ENCODE peak calls at places on chromosomes 7 and 10, in five cellular contexts. E is tibial artery, L is lower leg skin, P is HFF-Myc, G is fibroblast of the aortic adventitia. K is an unnamed sample.

GRCh38 chr7:51021906-51022570 is 239.3 kb upstream of the GRB10 start:
- DNase-seq in E (no peak), L (no peak), P (no peak), G (peak), K (no peak)

GRCh38 chr7:111089822-111090426 is 1.0 kb upstream of the LRRN3 start:
- DNase-seq in E (no peak), L (no peak), P (no peak), G (peak), K (no peak)

GRCh38 chr10:10530313-10530712 is 487.4 kb upstream of the CELF2 start:
- DNase-seq in E (no peak), L (no peak), P (no peak), G (no peak), K (no peak)

GRCh38 chr7:119903090-119903489 is 369.9 kb upstream of the KCND2 start:
- DNase-seq in E (no peak), L (no peak), P (no peak), G (no peak), K (no peak)

GRCh38 chr10:78931333-78932083 is 137.3 kb upstream of the ZMIZ1 start:
- DNase-seq in E (peak), L (peak), P (peak), G (peak), K (peak)

GRCh38 chr10:132861116-132861691 is 75.3 kb upstream of the NKX6-2 start:
- DNase-seq in E (peak), L (no peak), P (no peak), G (no peak), K (no peak)

GRCh38 chr7:156156734-156157408 is 344.6 kb upstream of the SHH start:
- DNase-seq in E (no peak), L (no peak), P (no peak), G (no peak), K (no peak)

GRCh38 chr7:522071-522937 is 2.7 kb upstream of the PDGFA start:
- DNase-seq in E (no peak), L (no peak), P (no peak), G (peak), K (no peak)

DNA sequence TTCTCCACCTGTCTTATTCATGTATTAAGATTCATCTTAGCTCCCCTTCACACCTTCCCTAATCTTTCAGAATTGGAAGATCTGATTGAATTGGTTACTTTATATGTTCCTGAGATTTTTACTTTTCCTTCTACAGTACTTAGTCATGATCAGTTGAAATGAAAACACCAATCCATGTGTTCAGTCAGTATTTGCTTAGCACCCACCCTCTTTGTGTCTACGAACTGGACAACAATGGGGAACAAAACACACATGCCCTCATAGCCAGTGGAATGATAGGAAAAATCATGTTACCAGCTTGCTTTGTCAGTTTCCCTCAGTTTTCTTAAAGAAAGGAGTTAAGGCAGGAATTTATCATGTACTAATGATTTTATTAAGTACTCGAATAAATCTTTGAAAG is 2.0 kb downstream of the MASTL start:
- DNase-seq in E (no peak), L (no peak), P (no peak), G (peak), K (no peak)
- H3K4me3 ChIP-seq in E (no peak), L (no peak), P (peak), G (no peak), K (no peak)

DNA sequence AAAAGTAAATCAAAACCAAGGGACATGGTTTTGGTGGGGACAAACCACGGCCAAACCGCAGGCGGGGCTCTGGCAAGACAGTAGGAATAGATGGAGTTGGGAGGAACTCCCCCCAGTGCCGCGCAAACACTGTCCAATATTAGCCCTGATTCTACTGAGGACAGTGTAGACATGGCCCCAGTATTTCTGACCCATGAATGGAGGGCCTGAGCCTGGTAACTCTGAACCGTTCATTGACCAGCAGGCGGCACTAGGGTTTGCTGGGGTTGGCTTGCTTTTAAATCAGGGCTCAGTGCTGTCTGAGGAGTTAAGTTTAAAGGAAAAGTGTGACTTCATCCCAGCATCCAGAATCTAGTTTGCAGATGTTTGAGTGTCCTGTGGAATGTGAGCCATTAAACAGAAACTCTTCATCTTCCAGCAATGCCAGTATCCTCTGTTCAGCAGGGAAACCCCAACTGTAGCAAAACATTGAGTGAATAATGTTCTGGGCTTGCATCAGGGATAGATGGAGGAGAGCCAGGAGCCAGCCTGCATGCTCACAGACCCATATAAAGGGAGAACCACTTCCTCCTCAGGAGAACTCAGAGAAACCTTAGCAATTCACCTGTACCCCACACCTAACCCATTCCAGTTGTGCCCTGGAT is 147.4 kb upstream of the PRSS58 start:
- DNase-seq in E (no peak), L (no peak), P (no peak), G (peak), K (no peak)
- TF ChIP-seq CTCF in E (no peak), L (no peak), P (no peak), G (no peak), K (peak)

DNA sequence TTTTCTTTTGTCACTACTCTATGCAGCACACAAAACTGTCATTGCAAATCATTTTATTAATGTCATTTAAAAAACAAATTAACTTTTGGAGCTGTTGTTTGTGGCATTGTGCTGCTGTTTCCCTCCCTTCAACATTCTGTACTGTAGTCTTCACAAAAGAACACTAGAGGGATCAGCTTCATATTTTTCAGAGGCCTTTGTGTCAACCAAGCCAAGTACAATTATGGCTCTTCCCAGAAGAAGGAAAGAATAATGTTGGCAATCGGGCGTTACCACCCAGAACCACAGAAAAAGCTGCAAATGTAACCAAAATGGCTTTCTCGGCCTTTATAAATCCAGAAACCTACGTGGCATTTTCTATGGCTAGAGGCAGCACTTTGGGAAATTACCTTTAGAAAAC is 98.9 kb upstream of the COL1A2 start:
- DNase-seq in E (no peak), L (no peak), P (peak), G (peak), K (peak)
- H3K4me3 ChIP-seq in E (peak), L (no peak), P (no peak), G (peak), K (peak)

GRCh38 chr7:141674702-141675101 is 27.3 kb downstream of the DENND11 start:
- DNase-seq in E (no peak), L (no peak), P (no peak), G (no peak), K (no peak)
- TF ChIP-seq CTCF in E (no peak), L (no peak), P (peak), G (no peak), K (no peak)

GRCh38 chr10:32938554-32939061 is 19.4 kb downstream of the ITGB1 start:
- DNase-seq in E (peak), L (no peak), P (no peak), G (no peak), K (no peak)

GRCh38 chr10:32941357-32941756 is 16.7 kb downstream of the ITGB1 start:
- DNase-seq in E (no peak), L (no peak), P (no peak), G (peak), K (no peak)

GRCh38 chr10:32940321-32941264 is 17.4 kb downstream of the ITGB1 start:
- DNase-seq in E (no peak), L (no peak), P (no peak), G (no peak), K (no peak)

GRCh38 chr10:32937824-32938482 is 20.1 kb downstream of the ITGB1 start:
- DNase-seq in E (no peak), L (no peak), P (no peak), G (no peak), K (no peak)

GRCh38 chr10:32939296-32940111 is 18.5 kb downstream of the ITGB1 start:
- DNase-seq in E (no peak), L (no peak), P (no peak), G (no peak), K (no peak)
- H3K4me3 ChIP-seq in E (no peak), L (no peak), P (no peak), G (no peak), K (no peak)

GRCh38 chr7:63113713-63114285 is 884.9 kb upstream of the ZNF722 start:
- DNase-seq in E (no peak), L (no peak), P (no peak), G (no peak), K (no peak)

GRCh38 chr7:63114371-63114985 is 884.2 kb upstream of the ZNF722 start:
- DNase-seq in E (no peak), L (no peak), P (no peak), G (no peak), K (no peak)

GRCh38 chr7:63112764-63113712 is 885.6 kb upstream of the ZNF722 start:
- DNase-seq in E (no peak), L (no peak), P (no peak), G (no peak), K (no peak)
- TF ChIP-seq CTCF in E (no peak), L (no peak), P (no peak), G (no peak), K (no peak)

GRCh38 chr10:26378763-26379361 is 59.3 kb upstream of the APBB1IP start:
- DNase-seq in E (no peak), L (no peak), P (no peak), G (peak), K (no peak)
- H3K4me3 ChIP-seq in E (no peak), L (no peak), P (no peak), G (no peak), K (no peak)

GRCh38 chr10:73886625-73887024 is 12.3 kb upstream of the CAMK2G start:
- DNase-seq in E (no peak), L (no peak), P (no peak), G (no peak), K (no peak)

GRCh38 chr10:73888514-73888913 is 14.2 kb upstream of the CAMK2G start:
- DNase-seq in E (no peak), L (no peak), P (no peak), G (no peak), K (no peak)

GRCh38 chr10:73890261-73890660 is 15.9 kb upstream of the CAMK2G start:
- DNase-seq in E (no peak), L (no peak), P (no peak), G (no peak), K (no peak)

GRCh38 chr10:73887038-73888015 is 13.0 kb upstream of the CAMK2G start:
- DNase-seq in E (peak), L (peak), P (no peak), G (peak), K (peak)

DNA sequence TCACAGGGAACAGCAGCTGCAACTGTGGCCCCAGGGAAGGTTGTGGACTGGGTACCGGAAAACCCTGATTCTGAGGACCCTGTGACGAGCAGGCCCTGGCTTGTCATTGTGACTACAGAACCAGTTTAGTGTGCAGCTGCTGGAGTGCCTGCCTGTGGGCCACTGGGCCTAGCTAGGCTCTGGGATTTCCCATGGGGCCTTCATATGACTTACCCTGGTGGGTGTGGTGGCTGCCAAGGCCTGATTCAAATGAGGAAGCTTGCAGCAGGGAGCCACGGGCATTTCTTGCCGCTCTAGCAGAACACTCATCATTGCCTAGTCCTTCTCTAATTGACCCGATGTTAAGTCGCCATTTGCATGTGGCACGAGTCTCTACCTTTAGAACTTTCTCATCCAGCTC is 14.7 kb upstream of the CAMK2G start:
- DNase-seq in E (peak), L (peak), P (no peak), G (peak), K (no peak)
- TF ChIP-seq CTCF in E (no peak), L (no peak), P (no peak), G (no peak), K (no peak)

GRCh38 chr10:31069411-31069810 is 37.7 kb upstream of the ZNF438 start:
- DNase-seq in E (no peak), L (no peak), P (no peak), G (no peak), K (no peak)
- H3K4me3 ChIP-seq in E (no peak), L (no peak), P (no peak), G (no peak), K (no peak)

K was measured in BJ.